ENCODE peak calls at places on chromosomes 5 and 9, in eight cellular contexts. Y is fibroblast of lung, W is H1, G is brain microvascular endothelial cell, T is AG04449, C is A549, P is lower lobe of right lung, V is NB4. R is an unnamed sample.
A peak's percentile ranks its signal among the peaks of the same experiment; 100 is the strongest.

GRCh38 chr9:127974002-127974768 is 6.6 kb downstream of the EEIG1 start:
- DNase-seq in Y (no peak), W (no peak), G (no peak), T (no peak), C (no peak), P (no peak), V (no peak), R (no peak)

GRCh38 chr5:113022661-113023060 is 46.1 kb downstream of the DCP2 start:
- DNase-seq in Y (peak; percentile 66), W (no peak), G (no peak), T (no peak), C (no peak), P (no peak), V (no peak), R (peak; percentile 29)

GRCh38 chr9:19493174-19493811 is 84.5 kb downstream of the ACER2 start:
- DNase-seq in Y (peak; percentile 75), W (peak; percentile 78), G (peak; percentile 44), T (no peak), C (peak; percentile 62), P (peak; percentile 51), V (peak; percentile 74), R (peak; percentile 92)

GRCh38 chr9:96150324-96151023 is 151.5 kb downstream of the HSD17B3 start:
- DNase-seq in Y (peak; percentile 39), W (no peak), G (no peak), T (no peak), C (no peak), P (no peak), V (peak; percentile 91), R (no peak)

GRCh38 chr9:81529556-81530193 is 159.7 kb downstream of the TLE1 start:
- DNase-seq in Y (peak; percentile 68), W (no peak), G (no peak), T (no peak), C (peak; percentile 47), P (no peak), V (no peak), R (peak; percentile 75)

GRCh38 chr5:29902859-29903258 is 1290.6 kb upstream of the CDH6 start:
- DNase-seq in Y (no peak), W (no peak), G (no peak), T (no peak), C (no peak), P (no peak), V (no peak), R (no peak)

GRCh38 chr9:18605763-18606162 is 131.8 kb downstream of the ADAMTSL1 start:
- DNase-seq in Y (peak; percentile 48), W (no peak), G (peak; percentile 43), T (no peak), C (no peak), P (no peak), V (no peak), R (peak; percentile 28)

GRCh38 chr5:136034492-136034891 is 5.7 kb downstream of the TGFBI start:
- DNase-seq in Y (no peak), W (no peak), G (no peak), T (no peak), C (no peak), P (no peak), V (no peak), R (no peak)

GRCh38 chr9:136021171-136021890 is 60.2 kb upstream of the UBAC1 start:
- DNase-seq in Y (no peak), W (peak; percentile 53), G (no peak), T (no peak), C (no peak), P (no peak), V (no peak), R (no peak)

GRCh38 chr5:178993955-178994579 is 1.1 kb downstream of the GRM6 start:
- DNase-seq in Y (no peak), W (no peak), G (no peak), T (no peak), C (no peak), P (no peak), V (no peak), R (no peak)

GRCh38 chr9:133948571-133949485 is 43.3 kb downstream of the VAV2 start:
- DNase-seq in Y (no peak), W (no peak), G (no peak), T (no peak), C (no peak), P (peak; percentile 32), V (no peak), R (no peak)

GRCh38 chr9:32264171-32264862 is 120.1 kb upstream of the ACO1 start:
- DNase-seq in Y (peak; percentile 12), W (no peak), G (no peak), T (no peak), C (no peak), P (no peak), V (peak; percentile 53), R (peak; percentile 36)

GRCh38 chr5:1222621-1223277 is 2.4 kb upstream of the SLC6A18 start:
- DNase-seq in Y (no peak), W (no peak), G (no peak), T (no peak), C (no peak), P (no peak), V (no peak), R (no peak)

GRCh38 chr5:121704291-121704690 is 147.4 kb upstream of the FTMT start:
- DNase-seq in Y (no peak), W (no peak), G (no peak), T (no peak), C (no peak), P (no peak), V (no peak), R (no peak)

GRCh38 chr5:107671742-107672211 is 1.0 kb upstream of the EFNA5 start:
- DNase-seq in Y (peak; percentile 82), W (peak; percentile 76), G (peak; percentile 48), T (no peak), C (peak; percentile 78), P (no peak), V (peak; percentile 4), R (peak; percentile 70)

GRCh38 chr5:118794281-118794680 is 194.1 kb downstream of the DTWD2 start:
- DNase-seq in Y (no peak), W (no peak), G (no peak), T (no peak), C (no peak), P (no peak), V (no peak), R (no peak)

GRCh38 chr9:112069318-112070169 is 105.6 kb downstream of the SUSD1 start:
- DNase-seq in Y (peak; percentile 42), W (no peak), G (no peak), T (no peak), C (no peak), P (peak; percentile 48), V (peak; percentile 87), R (no peak)

GRCh38 chr9:132645711-132646110 is 24.1 kb downstream of the DDX31 start:
- DNase-seq in Y (no peak), W (no peak), G (no peak), T (no peak), C (no peak), P (no peak), V (no peak), R (no peak)

GRCh38 chr9:70156729-70157128 is 102.0 kb upstream of the SMC5 start:
- DNase-seq in Y (peak; percentile 75), W (no peak), G (no peak), T (no peak), C (no peak), P (no peak), V (no peak), R (peak; percentile 57)

GRCh38 chr9:23717505-23717904 is 108.5 kb downstream of the ELAVL2 start:
- DNase-seq in Y (no peak), W (no peak), G (no peak), T (no peak), C (no peak), P (no peak), V (no peak), R (no peak)

GRCh38 chr9:23587433-23587832 is 238.6 kb downstream of the ELAVL2 start:
- DNase-seq in Y (peak; percentile 17), W (no peak), G (no peak), T (no peak), C (no peak), P (peak; percentile 58), V (no peak), R (no peak)

GRCh38 chr5:151348789-151349188 is 1.4 kb upstream of the SLC36A2 start:
- DNase-seq in Y (no peak), W (no peak), G (no peak), T (no peak), C (no peak), P (no peak), V (no peak), R (no peak)

GRCh38 chr5:151345187-151345807 is 2.1 kb downstream of the SLC36A2 start:
- DNase-seq in Y (no peak), W (no peak), G (no peak), T (no peak), C (no peak), P (no peak), V (no peak), R (no peak)

GRCh38 chr5:151344088-151344487 is 3.3 kb downstream of the SLC36A2 start:
- DNase-seq in Y (no peak), W (no peak), G (no peak), T (no peak), C (no peak), P (no peak), V (peak; percentile 6), R (no peak)

GRCh38 chr5:151345808-151346478 is 1.4 kb downstream of the SLC36A2 start:
- DNase-seq in Y (peak; percentile 28), W (no peak), G (peak; percentile 7), T (no peak), C (no peak), P (no peak), V (no peak), R (no peak)

DNA sequence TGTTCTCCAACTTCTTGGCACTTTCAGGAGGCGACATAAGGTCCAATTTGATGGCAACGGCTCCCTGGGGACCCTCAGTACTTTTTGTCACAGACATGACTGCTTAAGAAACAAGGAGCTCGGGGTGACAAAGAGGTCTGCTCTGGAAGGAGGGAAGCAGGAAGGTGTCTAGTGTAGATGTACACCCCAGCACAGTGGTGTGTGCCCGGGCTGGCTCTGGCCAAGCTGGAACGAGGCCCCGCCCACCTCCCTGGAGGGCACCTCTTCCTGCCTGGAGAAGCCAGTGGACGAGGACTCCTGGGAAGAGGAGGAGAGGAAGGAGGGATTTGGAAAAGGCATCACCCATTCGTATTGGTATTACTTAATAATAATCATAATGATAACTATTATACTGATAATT is at the start of gene SLC36A2:
- DNase-seq in Y (no peak), W (no peak), G (no peak), T (no peak), C (no peak), P (no peak), V (no peak), R (no peak)
- H3K4me3 ChIP-seq in Y (no peak within 1 kb of the TSS), W (no peak within 1 kb of the TSS), G (no peak within 1 kb of the TSS), T (no peak within 1 kb of the TSS), C (no peak within 1 kb of the TSS), P (no peak within 1 kb of the TSS), V (no peak within 1 kb of the TSS), R (no peak within 1 kb of the TSS)

GRCh38 chr5:167964529-167964928 is 326.9 kb upstream of the WWC1 start:
- DNase-seq in Y (no peak), W (no peak), G (no peak), T (no peak), C (peak; percentile 15), P (no peak), V (no peak), R (no peak)
- TF ChIP-seq CTCF in Y (no peak), W (peak; percentile 17), G (peak; percentile 45), T (peak; percentile 10), C (no peak), P (no peak), V (no peak), R (peak; percentile 38)

GRCh38 chr9:78021692-78022091 is 9.9 kb downstream of the GNAQ start:
- DNase-seq in Y (no peak), W (no peak), G (no peak), T (no peak), C (no peak), P (peak; percentile 69), V (no peak), R (no peak)
- H3K4me3 ChIP-seq in Y (no peak overlapping the region), W (no peak overlapping the region), G (no peak overlapping the region), T (no peak overlapping the region), C (no peak overlapping the region), P (peak overlapping the region; percentile 10), V (no peak overlapping the region), R (no peak overlapping the region)

GRCh38 chr5:155728146-155728856 is 598.7 kb upstream of the SGCD start:
- DNase-seq in Y (peak; percentile 64), W (no peak), G (peak; percentile 1), T (no peak), C (peak; percentile 71), P (peak; percentile 54), V (no peak), R (peak; percentile 15)
- TF ChIP-seq CTCF in Y (no peak), W (peak; percentile 15), G (no peak), T (peak; percentile 0), C (no peak), P (no peak), V (no peak), R (no peak)